ENCODE peak calls at places on chromosomes 11 and 22, in seven cellular contexts. P, S, I, Y, B, L and U are unnamed samples.
A peak's percentile ranks its signal among the peaks of the same experiment; 100 is the strongest.

GRCh38 chr11:47233051-47233450 is 15.6 kb downstream of the ACP2 start:
- DNase-seq in P (no peak), S (no peak), I (no peak), Y (no peak), B (no peak), L (no peak), U (no peak)

GRCh38 chr11:23399995-23400394 is 539.7 kb upstream of the CCDC179 start:
- DNase-seq in P (no peak), S (no peak), I (no peak), Y (no peak), B (no peak), L (no peak), U (no peak)

GRCh38 chr11:74870485-74870884 is 78.4 kb downstream of the XRRA1 start:
- DNase-seq in P (peak; percentile 18), S (peak; percentile 58), I (peak; percentile 60), Y (no peak), B (no peak), L (no peak), U (peak; percentile 18)

GRCh38 chr11:12765428-12765827 is 91.2 kb downstream of the TEAD1 start:
- DNase-seq in P (no peak), S (no peak), I (no peak), Y (no peak), B (no peak), L (no peak), U (no peak)

GRCh38 chr11:60348116-60348515 is 21.1 kb downstream of the MS4A6E start:
- DNase-seq in P (no peak), S (no peak), I (no peak), Y (no peak), B (no peak), L (no peak), U (no peak)

GRCh38 chr11:108960498-108960897 is 295.6 kb downstream of the DDX10 start:
- DNase-seq in P (no peak), S (no peak), I (no peak), Y (no peak), B (no peak), L (no peak), U (no peak)

GRCh38 chr11:60332923-60333322 is 5.9 kb downstream of the MS4A6E start:
- DNase-seq in P (no peak), S (no peak), I (no peak), Y (no peak), B (no peak), L (no peak), U (no peak)

GRCh38 chr11:35227551-35228341 is 88.8 kb downstream of the CD44 start:
- DNase-seq in P (no peak), S (no peak), I (no peak), Y (no peak), B (no peak), L (no peak), U (no peak)

GRCh38 chr11:44611687-44612437 is 46.4 kb downstream of the CD82 start:
- DNase-seq in P (no peak), S (no peak), I (no peak), Y (peak; percentile 52), B (peak; percentile 86), L (no peak), U (no peak)

GRCh38 chr11:9315078-9315688 is 790 bp upstream of the TMEM41B start:
- DNase-seq in P (no peak), S (peak; percentile 69), I (no peak), Y (no peak), B (no peak), L (no peak), U (no peak)
- TF ChIP-seq TAF1 in P (no peak), S (no peak), I (no peak), Y (no peak), B (no peak), L (no peak), U (no peak)

DNA sequence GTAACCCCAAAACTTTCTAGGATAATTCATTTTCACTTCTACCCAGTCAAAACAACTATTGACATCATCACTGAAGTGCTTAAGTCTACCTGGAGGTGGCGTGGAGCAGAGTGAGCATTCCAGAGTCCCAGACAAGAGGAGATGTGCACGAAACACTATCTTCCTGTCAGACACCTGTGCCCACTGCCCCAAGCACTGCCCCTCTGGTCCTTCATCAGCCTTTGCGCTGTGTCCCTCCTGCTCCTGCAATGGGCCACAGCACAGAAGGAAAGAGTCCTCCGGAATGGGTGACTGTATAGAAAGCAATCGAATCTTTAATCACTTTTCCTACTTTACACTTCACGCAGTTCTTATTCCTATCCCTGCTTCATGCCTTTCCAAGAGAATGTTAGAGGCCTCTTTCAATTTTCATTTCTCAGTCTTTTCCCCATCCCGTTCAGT is 512 bp upstream of the GRIA4 start:
- DNase-seq in P (peak; percentile 59), S (peak; percentile 3), I (peak; percentile 8), Y (no peak), B (no peak), L (peak; percentile 51), U (no peak)
- TF ChIP-seq TAF1 in P (no peak), S (no peak), I (no peak), Y (no peak), B (no peak), L (no peak), U (no peak)

GRCh38 chr11:119641991-119642745 is 86.8 kb downstream of the NECTIN1 start:
- DNase-seq in P (peak; percentile 50), S (peak; percentile 48), I (peak; percentile 40), Y (no peak), B (no peak), L (no peak), U (no peak)
- TF ChIP-seq TAF1 in P (no peak), S (no peak), I (no peak), Y (no peak), B (no peak), L (no peak), U (no peak)

GRCh38 chr11:126468102-126468521 is 112.6 kb downstream of the ST3GAL4 start:
- DNase-seq in P (no peak), S (no peak), I (no peak), Y (no peak), B (no peak), L (no peak), U (no peak)

GRCh38 chr11:126467471-126467870 is 112.0 kb downstream of the ST3GAL4 start:
- DNase-seq in P (no peak), S (no peak), I (no peak), Y (no peak), B (no peak), L (no peak), U (no peak)

GRCh38 chr11:126467046-126467370 is 111.5 kb downstream of the ST3GAL4 start:
- DNase-seq in P (no peak), S (no peak), I (no peak), Y (no peak), B (no peak), L (no peak), U (no peak)

GRCh38 chr11:126466288-126467045 is 111.0 kb downstream of the ST3GAL4 start:
- DNase-seq in P (peak; percentile 28), S (no peak), I (no peak), Y (no peak), B (no peak), L (no peak), U (no peak)

GRCh38 chr11:126469308-126469707 is 113.8 kb downstream of the ST3GAL4 start:
- DNase-seq in P (no peak), S (no peak), I (no peak), Y (no peak), B (no peak), L (no peak), U (no peak)
- TF ChIP-seq TAF1 in P (no peak), S (no peak), I (no peak), Y (no peak), B (no peak), L (no peak), U (no peak)

GRCh38 chr11:2533642-2534115 is 88.9 kb downstream of the KCNQ1 start:
- DNase-seq in P (no peak), S (peak; percentile 80), I (peak; percentile 85), Y (no peak), B (no peak), L (peak; percentile 75), U (peak; percentile 59)
- TF ChIP-seq TAF1 in P (no peak), S (no peak), I (no peak), Y (no peak), B (no peak), L (no peak), U (no peak)

DNA sequence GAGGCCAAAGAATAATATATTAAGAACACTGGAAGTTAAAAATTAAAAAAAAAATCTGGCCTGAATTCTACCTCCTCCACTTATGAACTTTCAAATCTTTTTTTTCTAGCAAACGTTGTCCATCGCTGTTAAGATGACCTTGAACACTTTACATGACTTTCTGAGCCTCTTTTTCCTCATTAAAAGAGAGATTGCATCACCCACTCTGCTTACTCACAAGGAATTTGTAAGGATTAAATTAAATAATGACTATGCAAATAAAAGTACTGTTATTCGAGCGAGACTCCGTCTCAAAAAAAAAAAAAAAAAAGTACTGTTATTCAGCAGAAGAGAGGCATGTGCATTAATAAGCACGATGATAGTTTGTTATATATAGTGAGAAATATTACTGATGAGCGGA is 285.1 kb upstream of the CCDC90B start:
- DNase-seq in P (no peak), S (no peak), I (no peak), Y (no peak), B (no peak), L (no peak), U (no peak)
- TF ChIP-seq TAF1 in P (no peak), S (no peak), I (no peak), Y (no peak), B (no peak), L (no peak), U (no peak)

GRCh38 chr22:24845036-24845918 is 39.3 kb downstream of the SGSM1 start:
- DNase-seq in P (no peak), S (no peak), I (no peak), Y (no peak), B (no peak), L (no peak), U (no peak)
- TF ChIP-seq TAF1 in P (no peak), S (no peak), I (no peak), Y (no peak), B (no peak), L (no peak), U (no peak)

DNA sequence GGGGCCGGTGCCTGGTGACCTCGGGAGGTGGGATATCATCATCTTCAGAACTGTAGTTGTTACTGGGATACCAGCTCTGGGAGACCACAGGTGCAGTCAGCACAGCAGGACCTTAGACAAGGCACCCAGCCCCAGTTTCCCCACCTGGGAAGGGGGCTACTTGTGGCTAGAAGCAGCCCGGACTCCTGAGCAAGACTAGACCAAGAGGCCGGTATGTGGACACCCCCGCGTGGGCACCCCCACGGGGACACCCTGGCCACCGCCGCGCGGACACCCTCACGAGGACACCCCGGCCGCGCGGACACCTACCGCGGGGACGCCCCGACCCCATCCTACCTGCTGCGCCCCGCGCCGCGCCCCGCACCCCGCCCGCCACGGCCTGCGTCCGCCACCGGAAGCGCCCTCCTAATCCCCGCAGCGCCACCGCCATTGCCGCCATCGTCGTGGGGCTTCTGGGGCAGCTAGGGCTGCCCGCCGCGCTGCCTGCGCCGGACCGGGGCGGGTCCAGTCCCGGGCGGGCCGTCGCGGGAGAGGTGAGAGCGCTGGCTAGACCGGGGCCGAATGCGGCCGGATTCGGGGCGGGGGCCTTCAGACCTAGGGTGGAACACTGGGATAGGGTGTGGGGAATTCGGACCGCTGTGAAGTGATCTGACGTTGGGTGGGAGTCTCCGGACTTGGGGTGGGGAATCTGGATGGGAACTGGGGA is at the start of the genes COMT and TXNRD2:
- DNase-seq in P (peak; percentile 96), S (peak; percentile 96), I (no peak), Y (peak; percentile 95), B (no peak), L (no peak), U (peak; percentile 91)
- TF ChIP-seq TAF1 in P (peak; percentile 90), S (no peak), I (peak; percentile 75), Y (peak; percentile 87), B (peak; percentile 94), L (peak; percentile 71), U (peak; percentile 79)